ENCODE peak calls at places on chromosomes 1 and 21, in ten cellular contexts. One of them, this sample, is unnamed.

GRCh38 chr1:219621047-219621786 is 8.3 kb upstream of the ZC3H11B start:
- DNase-seq in neural crest cell: no peak
- DNase-seq in progenitor cell of endocrine pancreas: no peak
- DNase-seq in prostate gland: no peak
- DNase-seq in nephron progenitor cell: no peak
- DNase-seq in MCF 10A: peak
- DNase-seq in cardiac muscle cell: no peak
- DNase-seq in BJ: no peak
- DNase-seq in CD8-positive, alpha-beta T cell: no peak
- DNase-seq in AG09319: no peak
- DNase-seq in this sample: no peak

GRCh38 chr1:114215426-114215825 is 61.8 kb upstream of the SYT6 start:
- DNase-seq in neural crest cell: no peak
- DNase-seq in progenitor cell of endocrine pancreas: no peak
- DNase-seq in prostate gland: no peak
- DNase-seq in nephron progenitor cell: no peak
- DNase-seq in MCF 10A: no peak
- DNase-seq in cardiac muscle cell: no peak
- DNase-seq in BJ: no peak
- DNase-seq in CD8-positive, alpha-beta T cell: no peak
- DNase-seq in AG09319: no peak
- DNase-seq in this sample: no peak

GRCh38 chr1:151570819-151571218 is 30.7 kb downstream of the TUFT1 start:
- DNase-seq in neural crest cell: no peak
- DNase-seq in progenitor cell of endocrine pancreas: no peak
- DNase-seq in prostate gland: no peak
- DNase-seq in nephron progenitor cell: no peak
- DNase-seq in MCF 10A: no peak
- DNase-seq in cardiac muscle cell: no peak
- DNase-seq in BJ: no peak
- DNase-seq in CD8-positive, alpha-beta T cell: no peak
- DNase-seq in AG09319: no peak
- DNase-seq in this sample: no peak

GRCh38 chr21:33070921-33071877 is 1.3 kb downstream of the OLIG1 start:
- DNase-seq in neural crest cell: peak
- DNase-seq in progenitor cell of endocrine pancreas: no peak
- DNase-seq in prostate gland: no peak
- DNase-seq in nephron progenitor cell: peak
- DNase-seq in MCF 10A: no peak
- DNase-seq in cardiac muscle cell: peak
- DNase-seq in BJ: no peak
- DNase-seq in CD8-positive, alpha-beta T cell: no peak
- DNase-seq in AG09319: no peak
- DNase-seq in this sample: no peak

GRCh38 chr1:100455478-100456072 is 82.4 kb upstream of the GPR88 start:
- DNase-seq in neural crest cell: no peak
- DNase-seq in progenitor cell of endocrine pancreas: no peak
- DNase-seq in prostate gland: no peak
- DNase-seq in nephron progenitor cell: no peak
- DNase-seq in MCF 10A: peak
- DNase-seq in cardiac muscle cell: peak
- DNase-seq in BJ: no peak
- DNase-seq in CD8-positive, alpha-beta T cell: no peak
- DNase-seq in AG09319: no peak
- DNase-seq in this sample: no peak

GRCh38 chr21:17370750-17371325 is 142.0 kb upstream of the CXADR start:
- DNase-seq in neural crest cell: no peak
- DNase-seq in progenitor cell of endocrine pancreas: no peak
- DNase-seq in prostate gland: no peak
- DNase-seq in nephron progenitor cell: no peak
- DNase-seq in MCF 10A: no peak
- DNase-seq in cardiac muscle cell: no peak
- DNase-seq in BJ: no peak
- DNase-seq in CD8-positive, alpha-beta T cell: no peak
- DNase-seq in AG09319: no peak
- DNase-seq in this sample: no peak

GRCh38 chr1:235513495-235514366 is 9.5 kb upstream of the B3GALNT2 start:
- DNase-seq in neural crest cell: peak
- DNase-seq in progenitor cell of endocrine pancreas: peak
- DNase-seq in prostate gland: peak
- DNase-seq in nephron progenitor cell: peak
- DNase-seq in MCF 10A: peak
- DNase-seq in cardiac muscle cell: peak
- DNase-seq in BJ: no peak
- DNase-seq in CD8-positive, alpha-beta T cell: no peak
- DNase-seq in AG09319: peak
- DNase-seq in this sample: no peak

GRCh38 chr1:71755441-71755840 is 526.9 kb downstream of the NEGR1 start:
- DNase-seq in neural crest cell: no peak
- DNase-seq in progenitor cell of endocrine pancreas: no peak
- DNase-seq in prostate gland: no peak
- DNase-seq in nephron progenitor cell: no peak
- DNase-seq in MCF 10A: no peak
- DNase-seq in cardiac muscle cell: no peak
- DNase-seq in BJ: no peak
- DNase-seq in CD8-positive, alpha-beta T cell: no peak
- DNase-seq in AG09319: no peak
- DNase-seq in this sample: no peak

GRCh38 chr1:226625326-226625725 is 76.8 kb downstream of the STUM start:
- DNase-seq in neural crest cell: no peak
- DNase-seq in progenitor cell of endocrine pancreas: no peak
- DNase-seq in prostate gland: no peak
- DNase-seq in nephron progenitor cell: no peak
- DNase-seq in MCF 10A: no peak
- DNase-seq in cardiac muscle cell: no peak
- DNase-seq in BJ: no peak
- DNase-seq in CD8-positive, alpha-beta T cell: no peak
- DNase-seq in AG09319: no peak
- DNase-seq in this sample: no peak

GRCh38 chr1:115217150-115218033 is 120.7 kb downstream of the NGF start:
- DNase-seq in neural crest cell: no peak
- DNase-seq in progenitor cell of endocrine pancreas: no peak
- DNase-seq in prostate gland: no peak
- DNase-seq in nephron progenitor cell: no peak
- DNase-seq in MCF 10A: no peak
- DNase-seq in cardiac muscle cell: no peak
- DNase-seq in BJ: no peak
- DNase-seq in CD8-positive, alpha-beta T cell: no peak
- DNase-seq in AG09319: no peak
- DNase-seq in this sample: no peak

GRCh38 chr1:248165186-248165585 is 9.4 kb upstream of the OR2M2 start:
- DNase-seq in neural crest cell: no peak
- DNase-seq in progenitor cell of endocrine pancreas: no peak
- DNase-seq in prostate gland: no peak
- DNase-seq in nephron progenitor cell: no peak
- DNase-seq in MCF 10A: no peak
- DNase-seq in cardiac muscle cell: no peak
- DNase-seq in BJ: no peak
- DNase-seq in CD8-positive, alpha-beta T cell: no peak
- DNase-seq in AG09319: no peak
- DNase-seq in this sample: no peak

GRCh38 chr1:236141447-236142357 is 637 bp upstream of the GPR137B start:
- DNase-seq in neural crest cell: peak
- DNase-seq in progenitor cell of endocrine pancreas: peak
- DNase-seq in prostate gland: no peak
- DNase-seq in nephron progenitor cell: peak
- DNase-seq in MCF 10A: peak
- DNase-seq in cardiac muscle cell: peak
- DNase-seq in BJ: peak
- DNase-seq in CD8-positive, alpha-beta T cell: no peak
- DNase-seq in AG09319: no peak
- DNase-seq in this sample: no peak

GRCh38 chr1:67570473-67571143 is 114.4 kb upstream of the GADD45A start:
- DNase-seq in neural crest cell: no peak
- DNase-seq in progenitor cell of endocrine pancreas: no peak
- DNase-seq in prostate gland: no peak
- DNase-seq in nephron progenitor cell: no peak
- DNase-seq in MCF 10A: peak
- DNase-seq in cardiac muscle cell: no peak
- DNase-seq in BJ: peak
- DNase-seq in CD8-positive, alpha-beta T cell: no peak
- DNase-seq in AG09319: no peak
- DNase-seq in this sample: no peak

GRCh38 chr1:225876900-225877510 is 5.2 kb downstream of the TMEM63A start:
- DNase-seq in neural crest cell: no peak
- DNase-seq in progenitor cell of endocrine pancreas: no peak
- DNase-seq in prostate gland: no peak
- DNase-seq in nephron progenitor cell: no peak
- DNase-seq in MCF 10A: no peak
- DNase-seq in cardiac muscle cell: no peak
- DNase-seq in BJ: no peak
- DNase-seq in CD8-positive, alpha-beta T cell: no peak
- DNase-seq in AG09319: no peak
- DNase-seq in this sample: no peak

GRCh38 chr1:172356620-172357019 is 63.9 kb upstream of the C1orf105 start:
- DNase-seq in neural crest cell: no peak
- DNase-seq in progenitor cell of endocrine pancreas: no peak
- DNase-seq in prostate gland: peak
- DNase-seq in nephron progenitor cell: no peak
- DNase-seq in MCF 10A: peak
- DNase-seq in cardiac muscle cell: no peak
- DNase-seq in BJ: no peak
- DNase-seq in CD8-positive, alpha-beta T cell: no peak
- DNase-seq in AG09319: no peak
- DNase-seq in this sample: no peak
- TF ChIP-seq CTCF in neural crest cell: no peak
- TF ChIP-seq CTCF in progenitor cell of endocrine pancreas: no peak
- TF ChIP-seq CTCF in prostate gland: no peak
- TF ChIP-seq CTCF in nephron progenitor cell: no peak
- TF ChIP-seq CTCF in MCF 10A: no peak
- TF ChIP-seq CTCF in cardiac muscle cell: peak
- TF ChIP-seq CTCF in BJ: peak
- TF ChIP-seq CTCF in CD8-positive, alpha-beta T cell: no peak
- TF ChIP-seq CTCF in AG09319: no peak
- TF ChIP-seq CTCF in this sample: no peak

GRCh38 chr1:88061830-88062177 is 622.3 kb upstream of the PKN2 start:
- DNase-seq in neural crest cell: no peak
- DNase-seq in progenitor cell of endocrine pancreas: no peak
- DNase-seq in prostate gland: no peak
- DNase-seq in nephron progenitor cell: no peak
- DNase-seq in MCF 10A: no peak
- DNase-seq in cardiac muscle cell: no peak
- DNase-seq in BJ: no peak
- DNase-seq in CD8-positive, alpha-beta T cell: no peak
- DNase-seq in AG09319: no peak
- DNase-seq in this sample: no peak

GRCh38 chr1:88063605-88064004 is 620.5 kb upstream of the PKN2 start:
- DNase-seq in neural crest cell: no peak
- DNase-seq in progenitor cell of endocrine pancreas: no peak
- DNase-seq in prostate gland: no peak
- DNase-seq in nephron progenitor cell: no peak
- DNase-seq in MCF 10A: no peak
- DNase-seq in cardiac muscle cell: no peak
- DNase-seq in BJ: no peak
- DNase-seq in CD8-positive, alpha-beta T cell: no peak
- DNase-seq in AG09319: no peak
- DNase-seq in this sample: no peak

GRCh38 chr1:88060112-88060673 is 623.9 kb upstream of the PKN2 start:
- DNase-seq in neural crest cell: no peak
- DNase-seq in progenitor cell of endocrine pancreas: no peak
- DNase-seq in prostate gland: no peak
- DNase-seq in nephron progenitor cell: no peak
- DNase-seq in MCF 10A: no peak
- DNase-seq in cardiac muscle cell: no peak
- DNase-seq in BJ: no peak
- DNase-seq in CD8-positive, alpha-beta T cell: no peak
- DNase-seq in AG09319: no peak
- DNase-seq in this sample: no peak

GRCh38 chr1:88062650-88063153 is 621.4 kb upstream of the PKN2 start:
- DNase-seq in neural crest cell: no peak
- DNase-seq in progenitor cell of endocrine pancreas: no peak
- DNase-seq in prostate gland: no peak
- DNase-seq in nephron progenitor cell: no peak
- DNase-seq in MCF 10A: no peak
- DNase-seq in cardiac muscle cell: no peak
- DNase-seq in BJ: no peak
- DNase-seq in CD8-positive, alpha-beta T cell: no peak
- DNase-seq in AG09319: no peak
- DNase-seq in this sample: no peak

DNA sequence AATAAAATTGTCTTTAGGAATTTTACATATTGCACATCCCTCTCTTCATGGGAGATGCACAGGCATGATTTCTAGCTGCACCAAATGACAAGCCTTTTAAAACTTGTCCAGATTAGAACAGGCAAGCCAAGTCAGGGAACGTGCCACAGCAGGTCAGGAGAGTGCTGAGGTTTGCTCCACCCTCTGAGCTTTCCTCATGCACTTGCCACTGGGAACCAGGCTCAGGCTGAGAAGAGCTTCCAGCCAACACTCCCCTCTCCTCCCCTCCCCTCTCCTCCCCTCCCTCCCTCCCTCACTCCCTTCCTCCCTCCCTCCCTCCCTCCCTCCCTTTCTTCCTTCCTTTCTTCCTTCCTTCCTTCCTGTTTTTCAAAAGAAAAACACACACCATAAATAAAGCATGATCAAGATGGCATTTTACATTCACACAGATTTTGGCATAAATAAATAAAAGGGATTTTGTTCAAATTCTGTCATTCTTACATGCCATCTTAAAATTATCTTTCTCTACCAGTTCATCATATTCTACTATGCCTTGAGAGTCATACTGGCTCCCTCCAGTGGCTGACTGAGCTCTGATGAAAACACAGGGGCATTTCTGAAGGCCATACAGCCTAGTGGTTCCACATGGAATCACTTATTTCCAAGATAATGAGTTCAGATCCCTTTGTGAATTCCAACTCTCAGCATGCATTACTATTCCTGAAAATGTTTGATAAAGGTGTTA is 622.8 kb upstream of the PKN2 start:
- DNase-seq in neural crest cell: peak
- DNase-seq in progenitor cell of endocrine pancreas: no peak
- DNase-seq in prostate gland: peak
- DNase-seq in nephron progenitor cell: peak
- DNase-seq in MCF 10A: peak
- DNase-seq in cardiac muscle cell: peak
- DNase-seq in BJ: peak
- DNase-seq in CD8-positive, alpha-beta T cell: no peak
- DNase-seq in AG09319: peak
- DNase-seq in this sample: no peak
- TF ChIP-seq CTCF in neural crest cell: peak
- TF ChIP-seq CTCF in progenitor cell of endocrine pancreas: peak
- TF ChIP-seq CTCF in prostate gland: peak
- TF ChIP-seq CTCF in nephron progenitor cell: peak
- TF ChIP-seq CTCF in MCF 10A: peak
- TF ChIP-seq CTCF in cardiac muscle cell: peak
- TF ChIP-seq CTCF in BJ: peak
- TF ChIP-seq CTCF in CD8-positive, alpha-beta T cell: no peak
- TF ChIP-seq CTCF in AG09319: peak
- TF ChIP-seq CTCF in this sample: peak

GRCh38 chr1:3472088-3472850 is 17.8 kb downstream of the ARHGEF16 start:
- DNase-seq in neural crest cell: no peak
- DNase-seq in progenitor cell of endocrine pancreas: no peak
- DNase-seq in prostate gland: no peak
- DNase-seq in nephron progenitor cell: no peak
- DNase-seq in MCF 10A: no peak
- DNase-seq in cardiac muscle cell: no peak
- DNase-seq in BJ: no peak
- DNase-seq in CD8-positive, alpha-beta T cell: no peak
- DNase-seq in AG09319: no peak
- DNase-seq in this sample: no peak
- TF ChIP-seq CTCF in neural crest cell: peak
- TF ChIP-seq CTCF in progenitor cell of endocrine pancreas: no peak
- TF ChIP-seq CTCF in prostate gland: no peak
- TF ChIP-seq CTCF in nephron progenitor cell: no peak
- TF ChIP-seq CTCF in MCF 10A: no peak
- TF ChIP-seq CTCF in cardiac muscle cell: no peak
- TF ChIP-seq CTCF in BJ: no peak
- TF ChIP-seq CTCF in CD8-positive, alpha-beta T cell: no peak
- TF ChIP-seq CTCF in AG09319: no peak
- TF ChIP-seq CTCF in this sample: no peak

GRCh38 chr1:79852004-79852403 is 845.5 kb upstream of the ADGRL4 start:
- DNase-seq in neural crest cell: no peak
- DNase-seq in progenitor cell of endocrine pancreas: no peak
- DNase-seq in prostate gland: no peak
- DNase-seq in nephron progenitor cell: no peak
- DNase-seq in MCF 10A: no peak
- DNase-seq in cardiac muscle cell: no peak
- DNase-seq in BJ: no peak
- DNase-seq in CD8-positive, alpha-beta T cell: no peak
- DNase-seq in AG09319: no peak
- DNase-seq in this sample: no peak
- TF ChIP-seq CTCF in neural crest cell: peak
- TF ChIP-seq CTCF in progenitor cell of endocrine pancreas: peak
- TF ChIP-seq CTCF in prostate gland: no peak
- TF ChIP-seq CTCF in nephron progenitor cell: peak
- TF ChIP-seq CTCF in MCF 10A: no peak
- TF ChIP-seq CTCF in cardiac muscle cell: no peak
- TF ChIP-seq CTCF in BJ: peak
- TF ChIP-seq CTCF in CD8-positive, alpha-beta T cell: no peak
- TF ChIP-seq CTCF in AG09319: no peak
- TF ChIP-seq CTCF in this sample: peak

This sample was measured in osteocyte.